ENCODE peak calls at places on chromosome 7, in eight cellular contexts. E is body of pancreas; U is esophagus squamous epithelium; Z is sigmoid colon; X is CD8-positive, alpha-beta T cell; D is right lobe of liver; C is breast epithelium; K is uterus. Q is an unnamed sample. For H3K27me3, the result is how much of the 10 kb centered on the place peaks cover.

GRCh38 chr7:10703981-10704380 is 269.7 kb upstream of the PHF14 start:
- DNase-seq in E (no peak), U (no peak), Z (no peak), X (no peak), D (no peak), C (no peak), K (no peak), Q (no peak)

GRCh38 chr7:155490697-155491628 is 33.0 kb downstream of the EN2 start:
- DNase-seq in E (peak), U (no peak), Z (no peak), X (no peak), D (no peak), C (no peak), K (peak), Q (no peak)

GRCh38 chr7:128167791-128168666 is 73.0 kb upstream of the LEP start:
- DNase-seq in E (peak), U (no peak), Z (no peak), X (no peak), D (no peak), C (no peak), K (no peak), Q (no peak)

GRCh38 chr7:114740095-114740494 is 181.8 kb upstream of the MDFIC start:
- DNase-seq in E (no peak), U (no peak), Z (no peak), X (no peak), D (no peak), C (no peak), K (no peak), Q (no peak)

GRCh38 chr7:42236266-42237161 is 495 bp downstream of the GLI3 start:
- DNase-seq in E (peak), U (no peak), Z (peak), X (no peak), D (peak), C (no peak), K (peak), Q (no peak)

GRCh38 chr7:55314967-55315366 is 50.2 kb upstream of the LANCL2 start:
- DNase-seq in E (no peak), U (no peak), Z (no peak), X (no peak), D (no peak), C (no peak), K (no peak), Q (no peak)

GRCh38 chr7:39855325-39855674 is 94.8 kb upstream of the CDK13 start:
- DNase-seq in E (no peak), U (no peak), Z (no peak), X (no peak), D (no peak), C (no peak), K (no peak), Q (no peak)

GRCh38 chr7:14275346-14275745 is 285.9 kb upstream of the ETV1 start:
- DNase-seq in E (no peak), U (no peak), Z (no peak), X (no peak), D (no peak), C (no peak), K (no peak), Q (no peak)

GRCh38 chr7:22319424-22320403 is 37.2 kb downstream of the RAPGEF5 start:
- DNase-seq in E (no peak), U (no peak), Z (no peak), X (no peak), D (no peak), C (no peak), K (no peak), Q (no peak)

GRCh38 chr7:26451997-26452396 is 160.3 kb downstream of the SNX10 start:
- DNase-seq in E (no peak), U (no peak), Z (no peak), X (no peak), D (no peak), C (no peak), K (no peak), Q (no peak)

GRCh38 chr7:33842141-33842540 is 63.2 kb upstream of the BMPER start:
- DNase-seq in E (no peak), U (no peak), Z (no peak), X (no peak), D (no peak), C (no peak), K (no peak), Q (no peak)

GRCh38 chr7:98394377-98394836 is 6.5 kb downstream of the BAIAP2L1 start:
- DNase-seq in E (no peak), U (no peak), Z (peak), X (no peak), D (no peak), C (no peak), K (no peak), Q (peak)

GRCh38 chr7:55252386-55252785 is 112.8 kb upstream of the LANCL2 start:
- DNase-seq in E (no peak), U (no peak), Z (no peak), X (no peak), D (no peak), C (no peak), K (no peak), Q (no peak)

GRCh38 chr7:152477079-152477478 is 41.3 kb upstream of the KMT2C start:
- DNase-seq in E (no peak), U (no peak), Z (no peak), X (no peak), D (no peak), C (no peak), K (no peak), Q (no peak)

GRCh38 chr7:37357277-37357996 is 91.2 kb downstream of the ELMO1 start:
- DNase-seq in E (no peak), U (no peak), Z (no peak), X (no peak), D (no peak), C (no peak), K (no peak), Q (no peak)

GRCh38 chr7:2313450-2314208 is 612 bp downstream of the SNX8 start:
- DNase-seq in E (peak), U (no peak), Z (peak), X (no peak), D (no peak), C (peak), K (no peak), Q (no peak)

GRCh38 chr7:151390594-151391357 is 19.1 kb downstream of the WDR86 start:
- DNase-seq in E (no peak), U (no peak), Z (no peak), X (no peak), D (no peak), C (no peak), K (no peak), Q (no peak)

GRCh38 chr7:100882769-100883526 is 6.6 kb downstream of the UFSP1 start:
- DNase-seq in E (no peak), U (no peak), Z (no peak), X (no peak), D (no peak), C (no peak), K (no peak), Q (no peak)

GRCh38 chr7:117273325-117274292 is 49.2 kb downstream of the WNT2 start:
- DNase-seq in E (no peak), U (no peak), Z (no peak), X (no peak), D (no peak), C (no peak), K (no peak), Q (no peak)

GRCh38 chr7:12690041-12690878 is 2.8 kb downstream of the ARL4A start:
- DNase-seq in E (no peak), U (no peak), Z (no peak), X (no peak), D (no peak), C (no peak), K (no peak), Q (no peak)

GRCh38 chr7:98077762-98078161 is 28.9 kb upstream of the LMTK2 start:
- DNase-seq in E (no peak), U (no peak), Z (peak), X (no peak), D (no peak), C (no peak), K (no peak), Q (no peak)

GRCh38 chr7:36661135-36661840 is 63.0 kb downstream of the AOAH start:
- DNase-seq in E (no peak), U (no peak), Z (no peak), X (no peak), D (no peak), C (no peak), K (no peak), Q (no peak)

GRCh38 chr7:1466524-1467271 is 7.4 kb upstream of the MICALL2 start:
- DNase-seq in E (peak), U (no peak), Z (peak), X (no peak), D (peak), C (no peak), K (peak), Q (peak)

GRCh38 chr7:16357921-16358320 is 63.4 kb downstream of the CRPPA start:
- DNase-seq in E (peak), U (no peak), Z (no peak), X (no peak), D (no peak), C (peak), K (no peak), Q (no peak)

GRCh38 chr7:151429555-151430331 is 10.2 kb downstream of the CRYGN start:
- DNase-seq in E (peak), U (no peak), Z (peak), X (peak), D (no peak), C (no peak), K (no peak), Q (no peak)

GRCh38 chr7:23106491-23106800 is 861 bp downstream of the KLHL7 start:
- DNase-seq in E (peak), U (no peak), Z (no peak), X (no peak), D (no peak), C (no peak), K (no peak), Q (no peak)

GRCh38 chr7:4123823-4124222 is 558.3 kb upstream of the FOXK1 start:
- DNase-seq in E (no peak), U (no peak), Z (peak), X (no peak), D (no peak), C (peak), K (no peak), Q (no peak)

GRCh38 chr7:48337781-48338180 is 166.5 kb downstream of the ABCA13 start:
- DNase-seq in E (no peak), U (no peak), Z (no peak), X (no peak), D (no peak), C (no peak), K (no peak), Q (no peak)

GRCh38 chr7:99004216-99004615 is 125.9 kb downstream of the TRRAP start:
- DNase-seq in E (no peak), U (no peak), Z (no peak), X (no peak), D (no peak), C (no peak), K (no peak), Q (no peak)

GRCh38 chr7:18352339-18353255 is 143.0 kb upstream of the HDAC9 start:
- DNase-seq in E (peak), U (no peak), Z (no peak), X (peak), D (no peak), C (no peak), K (peak), Q (peak)

GRCh38 chr7:100879685-100880261 is 4.9 kb downstream of the SRRT start:
- DNase-seq in E (no peak), U (no peak), Z (no peak), X (no peak), D (no peak), C (no peak), K (no peak), Q (no peak)

DNA sequence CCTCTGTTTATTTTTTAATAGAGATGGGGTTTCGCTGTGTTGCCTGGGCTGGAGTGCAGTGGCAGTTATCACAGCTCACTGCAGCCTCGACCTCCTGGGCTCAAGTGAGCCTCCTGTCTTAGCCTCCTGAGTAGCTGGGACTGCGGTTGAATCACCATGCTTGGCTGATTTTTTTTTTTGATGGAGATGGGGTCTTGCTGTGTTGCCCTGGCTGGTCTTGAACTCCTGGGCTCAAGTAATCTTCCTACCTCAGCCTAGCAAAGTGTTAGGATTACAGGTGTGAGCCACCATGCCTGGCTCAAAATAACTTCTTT is 8.1 kb downstream of the DYNC2I1 start:
- DNase-seq in E (no peak), U (no peak), Z (peak), X (no peak), D (no peak), C (no peak), K (no peak), Q (no peak)
- H3K4me3 ChIP-seq in E (no peak), U (peak), Z (no peak), X (no peak), D (peak), C (peak), K (peak), Q (no peak)

GRCh38 chr7:84507529-84507928 is 312.9 kb upstream of the SEMA3A start:
- DNase-seq in E (no peak), U (no peak), Z (no peak), X (no peak), D (no peak), C (no peak), K (no peak), Q (no peak)
- H3K27me3 ChIP-seq in E (under half), U (under half), Z (under half), X (under half), D (under half), C (under half), K (under half), Q (under half)

GRCh38 chr7:29306276-29307036 is 111.9 kb downstream of the CHN2 start:
- DNase-seq in E (no peak), U (no peak), Z (no peak), X (no peak), D (no peak), C (no peak), K (no peak), Q (no peak)

GRCh38 chr7:29311314-29311713 is 116.7 kb downstream of the CHN2 start:
- DNase-seq in E (no peak), U (no peak), Z (no peak), X (no peak), D (no peak), C (no peak), K (no peak), Q (no peak)

GRCh38 chr7:29310625-29311024 is 116.0 kb downstream of the CHN2 start:
- DNase-seq in E (no peak), U (no peak), Z (no peak), X (no peak), D (no peak), C (no peak), K (no peak), Q (no peak)

GRCh38 chr7:29308424-29308823 is 113.8 kb downstream of the CHN2 start:
- DNase-seq in E (no peak), U (no peak), Z (no peak), X (no peak), D (no peak), C (no peak), K (no peak), Q (no peak)

DNA sequence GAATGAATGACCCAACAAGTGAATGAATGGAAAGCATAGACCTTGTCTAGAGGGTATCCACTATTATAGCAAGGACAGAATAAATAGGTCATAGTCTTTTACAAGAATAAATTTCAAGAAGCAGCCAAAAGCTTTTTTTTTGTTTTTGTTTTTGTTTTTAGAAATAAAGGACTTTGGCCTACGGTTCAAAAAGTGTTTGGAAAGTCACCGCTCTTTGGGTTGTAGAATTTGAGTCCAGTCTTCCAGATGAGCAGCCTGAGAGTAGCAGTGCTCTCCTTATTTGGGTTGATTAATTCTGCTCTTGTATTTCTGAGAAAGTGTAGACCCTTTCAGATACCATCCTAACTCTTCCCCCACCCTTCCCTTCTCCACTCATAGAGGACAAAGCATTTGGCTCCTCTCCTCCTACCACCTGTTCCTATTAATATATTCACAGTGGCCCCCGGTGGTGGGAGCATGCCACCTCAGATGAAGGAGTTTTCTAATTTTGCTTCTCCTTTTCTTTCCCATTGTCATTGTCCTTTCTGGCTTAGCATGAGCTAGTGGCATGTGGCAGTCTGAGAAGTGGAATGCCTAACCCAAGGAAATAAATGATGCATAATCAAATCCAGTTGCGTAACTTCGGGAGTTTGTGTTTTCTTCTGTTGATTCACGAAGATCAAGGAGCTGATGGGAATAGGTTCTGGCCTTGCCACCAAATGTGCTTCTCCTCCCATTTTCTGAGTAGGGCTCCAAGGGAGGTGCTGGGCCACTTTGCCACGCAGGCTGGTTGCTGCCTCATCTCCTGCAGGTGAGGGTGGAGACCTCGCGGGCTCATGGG is 114.7 kb downstream of the CHN2 start:
- DNase-seq in E (no peak), U (no peak), Z (no peak), X (no peak), D (no peak), C (no peak), K (no peak), Q (no peak)
- TF ChIP-seq CTCF in E (peak), U (no peak), Z (no peak), X (no peak), D (peak), C (no peak), K (no peak), Q (no peak)

GRCh38 chr7:140659727-140660396 is 12.9 kb upstream of the ADCK2 start:
- DNase-seq in E (no peak), U (no peak), Z (peak), X (no peak), D (no peak), C (no peak), K (no peak), Q (no peak)

GRCh38 chr7:140654109-140654387 is 13.4 kb upstream of the DENND2A start:
- DNase-seq in E (no peak), U (no peak), Z (no peak), X (no peak), D (no peak), C (no peak), K (no peak), Q (no peak)

GRCh38 chr7:140654661-140655060 is 14.0 kb upstream of the DENND2A start:
- DNase-seq in E (no peak), U (no peak), Z (peak), X (no peak), D (no peak), C (no peak), K (peak), Q (no peak)

GRCh38 chr7:140655511-140656408 is 15.1 kb upstream of the DENND2A start:
- DNase-seq in E (no peak), U (no peak), Z (peak), X (no peak), D (no peak), C (no peak), K (no peak), Q (no peak)

GRCh38 chr7:140656548-140657515 is 15.9 kb upstream of the ADCK2 start:
- DNase-seq in E (peak), U (no peak), Z (peak), X (no peak), D (peak), C (peak), K (peak), Q (no peak)
- H3K4me3 ChIP-seq in E (no peak), U (peak), Z (peak), X (peak), D (peak), C (peak), K (peak), Q (peak)

GRCh38 chr7:157717211-157718174 is 380.7 kb downstream of the DNAJB6 start:
- DNase-seq in E (no peak), U (no peak), Z (peak), X (no peak), D (no peak), C (peak), K (no peak), Q (no peak)
- H3K27me3 ChIP-seq in E (under half), U (under half), Z (under half), X (under half), D (under half), C (under half), K (under half), Q (under half)

GRCh38 chr7:142774826-142775225 is 4.1 kb downstream of the PRSS2 start:
- DNase-seq in E (peak), U (no peak), Z (no peak), X (no peak), D (no peak), C (no peak), K (no peak), Q (no peak)
- TF ChIP-seq CTCF in E (no peak), U (no peak), Z (no peak), X (no peak), D (no peak), C (no peak), K (no peak), Q (no peak)

DNA sequence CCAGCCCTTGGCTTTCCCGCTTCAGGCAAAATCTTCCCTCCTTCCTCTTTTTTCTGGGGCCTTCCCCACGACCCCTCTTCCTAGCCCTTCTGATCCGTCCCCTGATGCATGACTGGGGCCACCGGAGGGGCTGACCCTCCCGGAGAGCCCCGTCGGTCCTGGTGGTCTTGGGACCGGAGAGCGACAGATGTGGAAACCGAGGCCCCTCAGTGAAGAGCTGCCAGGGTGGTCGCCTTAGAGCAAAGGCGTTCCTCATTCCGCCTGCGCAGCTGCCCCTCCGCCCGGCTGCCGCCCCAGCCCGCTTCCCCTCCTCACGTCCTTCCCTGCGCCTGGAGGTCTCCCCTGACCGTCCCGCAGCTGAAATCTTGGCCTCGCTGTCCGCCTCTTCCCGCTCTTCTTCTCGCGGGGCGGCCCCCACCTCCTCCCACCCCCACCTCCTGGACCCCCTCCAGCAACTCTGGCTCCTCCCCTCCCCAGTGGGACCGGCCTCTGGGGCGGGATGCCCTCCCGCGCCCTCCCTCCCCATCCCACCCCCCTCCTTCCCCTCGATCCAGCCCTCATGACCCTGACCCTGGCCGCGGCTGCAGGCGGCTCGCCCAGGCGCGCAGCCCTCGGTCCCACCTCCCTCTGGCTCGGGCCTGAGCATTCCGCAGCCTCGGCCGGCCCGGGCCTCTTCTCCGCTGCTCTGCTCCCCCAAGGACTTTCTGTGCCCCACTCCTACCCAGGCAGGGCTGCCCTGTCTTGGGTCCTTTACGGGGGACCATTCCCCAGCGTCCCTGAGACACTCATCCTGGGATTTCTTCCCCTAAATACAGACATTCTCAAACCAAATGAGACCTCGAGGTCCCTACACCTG is at the start of gene RARRES2:
- DNase-seq in E (peak), U (no peak), Z (peak), X (no peak), D (peak), C (no peak), K (peak), Q (no peak)
- H3K4me3 ChIP-seq in E (peak), U (peak), Z (peak), X (no peak), D (peak), C (peak), K (peak), Q (peak)

Q was measured in BJ.